ENCODE peak calls at places on chromosomes 13 and 19, in six cellular contexts. S is trophoblast cell, F is IMR-90, G is mesendoderm, O is neuronal stem cell, B is H1. N is an unnamed sample.

GRCh38 chr13:110010433-110011135 is 224.2 kb upstream of the IRS2 start:
- DNase-seq in S (no peak), F (peak; percentile 63), G (no peak), O (no peak), B (no peak), N (no peak)

GRCh38 chr19:43759515-43759914 is 4.8 kb upstream of the SMG9 start:
- DNase-seq in S (peak; percentile 89), F (peak; percentile 55), G (peak; percentile 37), O (no peak), B (no peak), N (no peak)

GRCh38 chr19:46513461-46514236 is 18.0 kb upstream of the PNMA8B start:
- DNase-seq in S (peak; percentile 69), F (peak; percentile 51), G (peak; percentile 86), O (peak; percentile 83), B (peak; percentile 99), N (peak; percentile 89)

GRCh38 chr19:6744381-6745288 is 5.2 kb downstream of the TRIP10 start:
- DNase-seq in S (peak; percentile 73), F (peak; percentile 87), G (peak; percentile 67), O (no peak), B (no peak), N (no peak)

GRCh38 chr13:110125157-110125556 is 181.8 kb downstream of the COL4A1 start:
- DNase-seq in S (no peak), F (no peak), G (no peak), O (no peak), B (no peak), N (no peak)

GRCh38 chr19:40322951-40323615 is 25.1 kb downstream of the C19orf47 start:
- DNase-seq in S (peak; percentile 100), F (no peak), G (peak; percentile 11), O (no peak), B (no peak), N (no peak)

GRCh38 chr19:41998246-41999020 is 4.4 kb upstream of the ATP1A3 start:
- DNase-seq in S (peak; percentile 13), F (peak; percentile 39), G (peak; percentile 59), O (peak; percentile 66), B (peak; percentile 91), N (peak; percentile 75)

GRCh38 chr19:51161266-51161665 is 19.2 kb downstream of the SIGLEC7 start:
- DNase-seq in S (no peak), F (no peak), G (no peak), O (no peak), B (no peak), N (no peak)

GRCh38 chr13:46698015-46698414 is 98.9 kb downstream of the ESD start:
- DNase-seq in S (no peak), F (no peak), G (no peak), O (no peak), B (no peak), N (no peak)

GRCh38 chr13:46010148-46010547 is 42.4 kb downstream of the ZC3H13 start:
- DNase-seq in S (peak; percentile 19), F (no peak), G (peak; percentile 51), O (no peak), B (no peak), N (no peak)

GRCh38 chr13:98839826-98840769 is 87.6 kb upstream of the SLC15A1 start:
- DNase-seq in S (peak; percentile 86), F (peak; percentile 47), G (peak; percentile 94), O (peak; percentile 49), B (peak; percentile 76), N (peak; percentile 90)

GRCh38 chr13:107284168-107284567 is 716.2 kb upstream of the ARGLU1 start:
- DNase-seq in S (no peak), F (peak; percentile 59), G (no peak), O (no peak), B (no peak), N (no peak)

GRCh38 chr19:12513531-12514061 is 29.0 kb upstream of the ZNF709 start:
- DNase-seq in S (no peak), F (no peak), G (no peak), O (no peak), B (no peak), N (peak; percentile 39)

GRCh38 chr19:13923194-13923987 is 14.8 kb downstream of the PODNL1 start:
- DNase-seq in S (no peak), F (no peak), G (no peak), O (no peak), B (no peak), N (no peak)

GRCh38 chr13:35979378-35979911 is 151.7 kb downstream of the DCLK1 start:
- DNase-seq in S (peak; percentile 79), F (peak; percentile 83), G (peak; percentile 39), O (no peak), B (no peak), N (no peak)

GRCh38 chr19:27679399-27679798 is 1533.6 kb downstream of the UQCRFS1 start:
- DNase-seq in S (no peak), F (no peak), G (no peak), O (no peak), B (no peak), N (peak; percentile 1)

GRCh38 chr19:3774621-3775373 is 2.8 kb upstream of the RAX2 start:
- DNase-seq in S (no peak), F (no peak), G (no peak), O (no peak), B (no peak), N (peak; percentile 22)

GRCh38 chr19:29308977-29309520 is 96.1 kb upstream of the UQCRFS1 start:
- DNase-seq in S (no peak), F (no peak), G (peak; percentile 57), O (no peak), B (peak; percentile 60), N (peak; percentile 69)

GRCh38 chr13:73722120-73722519 is 412.1 kb downstream of the KLF12 start:
- DNase-seq in S (peak; percentile 49), F (peak; percentile 77), G (peak; percentile 63), O (no peak), B (no peak), N (no peak)

DNA sequence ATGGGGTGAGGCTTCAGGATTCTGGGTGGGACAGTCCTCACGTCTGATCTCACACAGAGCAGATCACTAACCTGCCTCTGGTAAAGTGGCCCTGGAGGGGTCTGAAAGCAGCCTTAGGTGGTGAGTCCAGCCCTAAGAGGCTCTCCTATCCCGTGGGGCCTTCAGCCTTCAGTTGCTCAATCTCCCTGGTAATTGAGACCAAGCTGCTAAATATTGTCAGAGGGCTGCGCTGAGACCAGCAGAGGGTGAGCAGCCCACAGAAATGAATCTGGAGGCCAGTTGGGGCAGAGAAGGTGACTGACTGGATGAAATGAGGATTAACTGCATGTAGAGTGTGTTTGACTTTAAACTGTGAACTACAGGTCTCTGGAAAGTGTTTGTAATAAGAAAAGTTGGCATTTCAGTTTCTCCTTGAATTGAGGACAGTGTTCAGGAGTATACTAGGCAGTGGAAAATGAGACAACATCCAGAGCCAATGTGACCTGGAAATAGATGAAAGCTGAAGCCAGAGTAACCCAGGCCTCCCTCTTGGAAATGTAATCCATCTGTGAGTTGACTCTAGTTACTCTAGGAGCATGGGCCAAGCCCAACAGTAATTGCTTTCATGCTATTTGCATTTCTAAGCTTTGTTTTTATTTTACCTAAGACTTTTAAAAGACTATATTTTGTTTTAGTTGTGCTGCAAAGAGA is 14.3 kb upstream of the HSPH1 start:
- DNase-seq in S (no peak), F (no peak), G (no peak), O (no peak), B (no peak), N (no peak)
- H4K8ac ChIP-seq in S (no peak overlapping the region), F (no peak overlapping the region), G (no peak overlapping the region), O (no peak overlapping the region), B (no peak overlapping the region), N (no peak overlapping the region)

GRCh38 chr19:36073121-36073876 is 18.6 kb downstream of the WDR62 start:
- DNase-seq in S (no peak), F (no peak), G (no peak), O (no peak), B (no peak), N (no peak)

GRCh38 chr19:36067681-36068080 is 13.0 kb downstream of the WDR62 start:
- DNase-seq in S (no peak), F (no peak), G (no peak), O (no peak), B (no peak), N (no peak)

GRCh38 chr19:36072081-36072480 is 17.4 kb downstream of the WDR62 start:
- DNase-seq in S (no peak), F (no peak), G (no peak), O (no peak), B (no peak), N (no peak)
- H4K8ac ChIP-seq in S (no peak overlapping the region), F (no peak overlapping the region), G (no peak overlapping the region), O (no peak overlapping the region), B (no peak overlapping the region), N (no peak overlapping the region)

GRCh38 chr19:1567116-1567847 is 843 bp downstream of the MEX3D start:
- DNase-seq in S (peak; percentile 53), F (no peak), G (no peak), O (no peak), B (no peak), N (no peak)

GRCh38 chr19:1566392-1567115 is 1.6 kb downstream of the MEX3D start:
- DNase-seq in S (peak; percentile 53), F (peak; percentile 77), G (peak; percentile 88), O (peak; percentile 84), B (peak; percentile 80), N (peak; percentile 90)

GRCh38 chr19:1569997-1570396 is 1.9 kb upstream of the MEX3D start:
- DNase-seq in S (no peak), F (no peak), G (no peak), O (no peak), B (no peak), N (no peak)

GRCh38 chr19:1567848-1568227 is 287 bp downstream of the MEX3D start:
- DNase-seq in S (no peak), F (no peak), G (no peak), O (no peak), B (no peak), N (no peak)

DNA sequence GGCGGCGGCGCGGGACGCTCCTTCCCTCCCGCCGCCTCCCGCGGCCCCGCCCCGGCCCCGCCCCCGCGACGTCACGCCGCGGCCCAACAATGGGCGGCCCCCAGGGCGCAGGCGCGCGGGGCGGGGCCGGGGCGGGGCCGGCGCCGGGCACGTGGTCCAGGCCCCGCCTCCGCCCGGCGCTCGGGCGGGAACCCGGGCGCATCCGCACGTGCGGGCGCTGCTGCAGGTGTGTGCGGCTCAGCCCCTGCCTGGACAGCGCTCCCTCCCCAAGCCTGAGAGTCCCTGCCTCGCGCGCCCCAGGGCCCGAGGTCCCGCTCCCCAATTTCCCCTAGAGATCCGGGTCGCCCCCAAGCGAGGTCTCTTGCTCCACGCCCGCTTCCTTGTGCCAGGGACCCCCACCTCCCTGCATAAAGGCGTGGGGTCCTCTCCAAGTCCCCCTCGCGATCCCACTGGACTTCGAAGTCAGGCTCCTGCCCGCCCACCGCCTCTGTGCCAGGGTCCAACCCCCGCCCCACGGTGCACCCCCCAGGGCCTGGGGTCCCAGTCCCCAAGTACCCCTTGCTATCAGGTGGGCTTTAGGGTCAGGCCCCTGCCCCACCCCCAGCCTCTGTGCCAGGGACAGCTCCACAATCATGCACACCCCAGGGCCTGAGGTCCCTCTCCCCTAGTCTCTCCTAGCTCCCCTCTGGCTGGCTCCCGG is at the start of gene MEX3D:
- DNase-seq in S (peak; percentile 89), F (peak; percentile 49), G (peak; percentile 80), O (peak; percentile 78), B (peak; percentile 79), N (peak; percentile 68)
- H4K8ac ChIP-seq in S (peak within 1 kb of the TSS; percentile 94), F (no peak within 1 kb of the TSS), G (no peak within 1 kb of the TSS), O (peak within 1 kb of the TSS; percentile 43), B (peak within 1 kb of the TSS; percentile 93), N (no peak within 1 kb of the TSS)

DNA sequence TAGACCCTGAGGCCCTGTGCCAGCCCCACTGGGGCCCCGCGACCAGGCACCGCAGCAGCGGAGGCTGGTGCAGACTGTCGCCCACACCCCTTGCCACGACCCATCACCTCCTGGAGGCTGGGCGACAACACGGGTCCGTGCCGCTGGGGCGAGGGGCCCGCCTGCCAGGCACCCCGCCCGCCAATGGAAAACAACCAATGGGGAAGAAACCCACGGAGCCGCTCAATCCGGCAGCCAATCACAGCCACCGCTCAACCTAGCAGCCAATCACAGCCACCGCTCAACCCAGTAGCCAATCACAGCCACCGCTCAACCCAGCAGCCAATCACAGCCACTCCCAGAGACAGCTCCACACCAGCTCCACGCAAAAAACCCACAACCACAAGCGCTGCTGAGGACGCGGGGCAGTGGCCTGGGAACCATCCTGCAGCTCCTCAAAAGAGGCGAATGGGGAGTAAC is 29.7 kb downstream of the GPX4 start:
- DNase-seq in S (no peak), F (no peak), G (peak; percentile 71), O (no peak), B (peak; percentile 80), N (peak; percentile 86)
- H4K8ac ChIP-seq in S (peak overlapping the region; percentile 35), F (no peak overlapping the region), G (no peak overlapping the region), O (no peak overlapping the region), B (peak overlapping the region; percentile 79), N (no peak overlapping the region)

N was measured in H9.